ENCODE peak calls at places on chromosomes 2 and 18, in eight cellular contexts. F, G, Y, D, Z, B, A and E are unnamed samples.

GRCh38 chr2:108271691-108272253 is 16.9 kb upstream of the SULT1C2 start:
- DNase-seq in F (no peak), A (no peak), Y (peak), B (no peak), Z (peak), G (peak), D (peak), E (peak)

GRCh38 chr2:219522111-219523030 is 8.1 kb downstream of the ASIC4 start:
- DNase-seq in F (no peak), G (no peak), Y (peak), A (no peak), D (no peak), B (no peak), Z (peak), E (no peak)

GRCh38 chr2:60354713-60355112 is 198.7 kb downstream of the BCL11A start:
- DNase-seq in Y (no peak), G (no peak), B (no peak), D (no peak), Z (no peak), A (no peak), F (no peak), E (peak)

GRCh38 chr2:230723363-230723762 is 10.7 kb downstream of the CAB39 start:
- DNase-seq in G (no peak), Y (no peak), Z (no peak), B (no peak), D (no peak), F (no peak), A (no peak), E (no peak)

GRCh38 chr2:45938649-45939511 is 287.4 kb downstream of the PRKCE start:
- DNase-seq in G (peak), A (peak), F (peak), B (peak), Z (peak), Y (peak), D (peak), E (peak)

GRCh38 chr2:45649855-45650806 is 1.3 kb upstream of the PRKCE start:
- DNase-seq in Y (peak), G (peak), F (peak), D (peak), B (peak), Z (peak), A (peak), E (peak)

GRCh38 chr2:12856934-12857660 is 140.4 kb downstream of the TRIB2 start:
- DNase-seq in F (no peak), Y (peak), Z (peak), D (no peak), A (no peak), B (no peak), G (no peak), E (no peak)

GRCh38 chr2:62014102-62014501 is 108.6 kb downstream of the COMMD1 start:
- DNase-seq in G (peak), A (no peak), F (peak), Z (peak), Y (peak), D (peak), B (no peak), E (peak)

GRCh38 chr2:172864182-172864581 is 128.5 kb downstream of the RAPGEF4 start:
- DNase-seq in A (peak), D (peak), Z (peak), G (peak), Y (peak), B (peak), F (peak), E (peak)

GRCh38 chr2:216316743-216317142 is 55.5 kb downstream of the MARCHF4 start:
- DNase-seq in D (no peak), A (no peak), G (peak), Z (peak), B (no peak), Y (peak), F (no peak), E (no peak)

GRCh38 chr18:44093253-44093652 is 587.4 kb upstream of the SETBP1 start:
- DNase-seq in Z (peak), G (no peak), B (no peak), F (no peak), D (no peak), A (no peak), Y (no peak), E (no peak)

GRCh38 chr2:197668296-197668695 is 7.1 kb downstream of the RFTN2 start:
- DNase-seq in Z (no peak), G (no peak), Y (no peak), D (no peak), A (no peak), B (no peak), F (no peak), E (no peak)

GRCh38 chr2:77778917-77779316 is 256.7 kb upstream of the LRRTM4 start:
- DNase-seq in Z (no peak), A (no peak), B (no peak), F (no peak), Y (no peak), D (no peak), G (no peak), E (no peak)

GRCh38 chr2:9333591-9334171 is 89.6 kb downstream of the ITGB1BP1 start:
- DNase-seq in Z (peak), A (no peak), D (peak), F (peak), Y (peak), G (peak), B (peak), E (peak)

GRCh38 chr18:6482198-6482977 is 67.7 kb upstream of the L3MBTL4 start:
- DNase-seq in B (peak), A (peak), D (peak), Y (peak), F (peak), Z (peak), G (peak), E (no peak)

GRCh38 chr2:240962371-240963064 is 35.9 kb upstream of the SNED1 start:
- DNase-seq in Y (no peak), F (peak), D (peak), G (no peak), Z (no peak), B (peak), A (peak), E (no peak)

GRCh38 chr2:112174383-112174782 is 36.2 kb downstream of the FBLN7 start:
- DNase-seq in D (no peak), B (no peak), F (no peak), A (no peak), Z (no peak), Y (no peak), G (no peak), E (no peak)

GRCh38 chr2:62826141-62826540 is 120.6 kb downstream of the EHBP1 start:
- DNase-seq in Y (no peak), A (no peak), G (no peak), D (no peak), F (no peak), B (no peak), Z (peak), E (no peak)

GRCh38 chr2:48711343-48711742 is 44.2 kb downstream of the LHCGR start:
- DNase-seq in Y (no peak), A (no peak), B (no peak), D (no peak), G (no peak), F (no peak), Z (no peak), E (no peak)

GRCh38 chr2:152541712-152542111 is 175.5 kb downstream of the PRPF40A start:
- DNase-seq in G (no peak), F (no peak), Z (no peak), B (no peak), D (no peak), A (no peak), Y (no peak), E (no peak)

GRCh38 chr2:231118122-231118942 is 6.5 kb downstream of the HTR2B start:
- DNase-seq in A (no peak), B (no peak), F (no peak), Z (no peak), D (no peak), Y (no peak), G (no peak), E (no peak)

GRCh38 chr2:120042359-120042758 is 29.5 kb downstream of the EPB41L5 start:
- DNase-seq in D (no peak), B (no peak), Y (no peak), Z (no peak), F (no peak), A (no peak), G (no peak), E (no peak)

GRCh38 chr18:13086906-13087305 is 95.7 kb downstream of the CEP192 start:
- DNase-seq in G (no peak), Y (no peak), Z (no peak), D (no peak), A (no peak), F (no peak), B (no peak), E (no peak)

GRCh38 chr2:33518929-33519328 is 42.5 kb downstream of the RASGRP3 start:
- DNase-seq in Z (peak), A (no peak), Y (peak), F (no peak), G (peak), D (no peak), B (no peak), E (no peak)

GRCh38 chr2:188506843-188507242 is 215.2 kb downstream of the GULP1 start:
- DNase-seq in Y (no peak), A (no peak), Z (peak), B (no peak), F (no peak), G (no peak), D (no peak), E (no peak)

GRCh38 chr2:208222351-208222750 is 32.5 kb downstream of the IDH1 start:
- DNase-seq in Z (peak), F (no peak), Y (peak), A (no peak), D (no peak), G (no peak), B (no peak), E (no peak)

GRCh38 chr2:216752855-216753505 is 57.6 kb upstream of the IGFBP5 start:
- DNase-seq in G (no peak), B (no peak), A (no peak), F (no peak), Y (no peak), D (no peak), Z (peak), E (no peak)

GRCh38 chr18:34224423-34225217 is at the start of gene NOL4:
- DNase-seq in A (peak), B (peak), F (peak), G (peak), Y (no peak), Z (peak), D (no peak), E (peak)

GRCh38 chr18:34223893-34224422 is 755 bp downstream of the NOL4 start:
- DNase-seq in G (no peak), D (no peak), Z (no peak), F (no peak), Y (no peak), B (no peak), A (no peak), E (no peak)

GRCh38 chr18:34223164-34223892 is 1.4 kb downstream of the NOL4 start:
- DNase-seq in F (peak), A (no peak), Y (no peak), B (no peak), Z (no peak), G (peak), D (no peak), E (no peak)

GRCh38 chr18:34222396-34223163 is 2.1 kb downstream of the NOL4 start:
- DNase-seq in D (no peak), G (no peak), F (peak), A (peak), Z (peak), B (no peak), Y (no peak), E (no peak)

GRCh38 chr18:34225218-34225553 is 473 bp upstream of the NOL4 start:
- DNase-seq in B (no peak), G (no peak), Z (no peak), A (no peak), F (no peak), D (no peak), Y (no peak), E (no peak)
- TF ChIP-seq CTCF in B (no peak), G (no peak), Z (no peak), A (no peak), F (no peak), D (no peak), Y (no peak), E (no peak)

DNA sequence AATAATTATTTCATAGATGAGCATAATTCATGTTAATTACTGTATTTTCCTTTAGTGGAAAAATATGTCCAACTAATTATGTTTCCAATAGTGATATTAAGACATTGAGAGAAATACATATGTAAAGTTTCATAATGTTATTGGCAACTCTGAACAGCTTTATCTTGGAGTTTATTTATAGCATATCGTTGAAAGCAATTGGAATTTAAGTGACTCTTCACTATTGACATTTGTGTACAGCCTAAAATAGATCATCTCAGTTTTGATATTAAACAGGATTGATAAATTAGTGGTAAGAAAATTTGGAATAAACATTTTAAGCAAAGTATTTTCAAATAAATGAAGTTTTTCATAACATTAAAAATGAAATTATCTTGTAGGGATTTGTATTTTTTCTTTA is 79.7 kb downstream of the EML4 start:
- DNase-seq in Z (no peak), Y (no peak), G (no peak), F (no peak), B (no peak), D (no peak), A (no peak), E (no peak)
- H3K27ac ChIP-seq in Z (no peak), Y (no peak), G (no peak), F (no peak), B (no peak), D (no peak), A (no peak), E (no peak)

GRCh38 chr2:232466221-232466620 is 10.3 kb downstream of the ALPI start:
- DNase-seq in F (no peak), Z (no peak), Y (no peak), B (no peak), G (no peak), D (no peak), A (no peak), E (no peak)
- H3K4me3 ChIP-seq in F (no peak), Z (no peak), Y (no peak), B (no peak), G (no peak), D (no peak), A (no peak), E (no peak)

GRCh38 chr2:67322361-67323001 is 74.7 kb upstream of the ETAA1 start:
- DNase-seq in F (peak), A (no peak), G (peak), D (no peak), Y (peak), Z (peak), B (peak), E (no peak)
- TF ChIP-seq CTCF in F (peak), A (peak), G (peak), D (no peak), Y (peak), Z (peak), B (no peak), E (no peak)

GRCh38 chr2:160753331-160753654 is 259.7 kb upstream of the RBMS1 start:
- DNase-seq in Y (no peak), B (no peak), F (no peak), A (no peak), G (no peak), Z (no peak), D (no peak), E (no peak)
- H3K27ac ChIP-seq in Y (peak), B (no peak), F (no peak), A (no peak), G (peak), Z (no peak), D (no peak), E (no peak)